ENCODE peak calls at places on chromosomes 12 and 14, in five cellular contexts. Q is HCT116, O is suprapubic skin, J is esophagus squamous epithelium, L is stomach. X is an unnamed sample.

GRCh38 chr14:64683264-64683663 is 21.0 kb upstream of the PLEKHG3 start:
- DNase-seq in L (no peak), Q (no peak), J (no peak), O (no peak), X (no peak)

GRCh38 chr14:99393059-99393655 is 87.5 kb downstream of the SETD3 start:
- DNase-seq in L (peak; percentile 61), Q (peak; percentile 15), O (no peak), J (no peak), X (no peak)

GRCh38 chr14:80264698-80265097 is 53.4 kb upstream of the DIO2 start:
- DNase-seq in O (no peak), Q (no peak), L (no peak), J (no peak), X (no peak)

GRCh38 chr12:97854477-97854876 is 391.9 kb downstream of the RMST start:
- DNase-seq in Q (no peak), J (no peak), L (no peak), O (no peak), X (no peak)

GRCh38 chr12:117172168-117172567 is 18.1 kb downstream of the FBXO21 start:
- DNase-seq in J (no peak), L (no peak), O (no peak), Q (no peak), X (no peak)

GRCh38 chr12:93734784-93735183 is 57.6 kb downstream of the CRADD start:
- DNase-seq in Q (no peak), J (no peak), O (no peak), L (no peak), X (no peak)

GRCh38 chr14:81981311-81981675 is 447.6 kb upstream of the SEL1L start:
- DNase-seq in O (no peak), L (no peak), Q (no peak), J (no peak), X (no peak)

GRCh38 chr14:24367506-24368214 is at the start of gene NFATC4:
- DNase-seq in L (peak; percentile 70), Q (peak; percentile 81), O (peak; percentile 86), J (no peak), X (peak; percentile 62)

GRCh38 chr14:103115845-103116572 is 7.3 kb upstream of the TNFAIP2 start:
- DNase-seq in L (no peak), O (no peak), J (no peak), Q (no peak), X (no peak)

GRCh38 chr14:35122696-35123387 is 490 bp downstream of the PRORP start:
- DNase-seq in Q (no peak), O (no peak), L (no peak), J (no peak), X (peak; percentile 53)

DNA sequence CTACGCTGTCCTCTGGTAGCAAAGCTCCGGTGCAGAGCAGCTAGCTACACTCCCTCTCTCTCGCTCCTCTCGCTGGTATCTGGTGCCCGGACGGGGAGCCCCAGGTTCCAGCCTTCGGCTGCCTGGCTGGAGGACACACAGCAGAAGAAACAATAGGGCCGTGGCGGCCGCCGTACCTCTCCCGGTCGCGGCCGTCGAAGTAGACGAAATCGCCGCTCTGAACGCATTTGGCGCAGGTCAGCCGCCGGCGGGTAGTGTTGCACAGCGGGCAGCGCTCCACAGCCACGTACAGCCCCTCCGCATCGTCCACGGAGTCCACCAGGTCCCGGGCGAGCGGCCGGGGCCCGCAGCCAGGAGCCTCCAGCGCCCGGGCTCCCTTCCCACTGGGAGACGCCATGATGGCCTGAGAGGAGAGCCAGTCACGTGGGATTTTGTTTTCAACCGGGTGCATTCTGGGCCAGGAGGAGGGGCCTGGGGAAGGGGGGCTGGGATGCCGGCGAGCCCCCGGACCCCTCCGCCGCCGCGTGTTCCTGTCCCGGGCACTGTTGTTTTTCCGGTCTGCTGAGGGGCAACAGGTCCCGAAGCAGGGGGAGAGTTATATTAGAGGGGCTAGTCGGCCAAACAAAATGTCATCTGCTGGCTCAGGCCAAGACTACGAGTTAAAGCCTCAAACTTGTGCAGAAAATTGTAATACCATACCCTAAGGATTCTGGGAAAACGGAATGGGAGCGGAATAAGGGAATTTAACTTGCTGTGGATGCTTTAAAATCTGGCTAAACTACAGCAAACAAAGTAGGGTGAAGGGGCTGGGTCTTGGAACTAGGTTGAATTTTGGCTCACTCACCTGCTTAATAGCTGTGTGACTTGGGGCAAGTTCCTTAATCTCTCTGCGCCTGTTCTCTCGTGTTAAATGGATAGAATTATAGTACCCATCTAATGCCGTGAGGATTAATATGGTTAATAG is at the start of gene ATG14:
- DNase-seq in J (peak; percentile 39), L (peak; percentile 82), O (peak; percentile 92), Q (peak; percentile 57), X (peak; percentile 84)
- TF ChIP-seq POLR2A in J (no peak), L (no peak), O (no peak), Q (no peak), X (peak; percentile 53)

GRCh38 chr12:105332925-105333324 is 2.4 kb downstream of the C12orf75 start:
- DNase-seq in O (no peak), L (no peak), Q (no peak), J (no peak), X (no peak)

GRCh38 chr12:105331805-105332251 is 1.3 kb downstream of the C12orf75 start:
- DNase-seq in J (no peak), O (no peak), L (peak; percentile 30), Q (no peak), X (no peak)

GRCh38 chr12:105329926-105330282 is 587 bp upstream of the C12orf75 start:
- DNase-seq in J (no peak), O (no peak), Q (no peak), L (no peak), X (no peak)

GRCh38 chr12:105330283-105330937 is at the start of gene C12orf75:
- DNase-seq in Q (peak; percentile 54), J (peak; percentile 15), O (peak; percentile 86), L (peak; percentile 83), X (peak; percentile 33)

DNA sequence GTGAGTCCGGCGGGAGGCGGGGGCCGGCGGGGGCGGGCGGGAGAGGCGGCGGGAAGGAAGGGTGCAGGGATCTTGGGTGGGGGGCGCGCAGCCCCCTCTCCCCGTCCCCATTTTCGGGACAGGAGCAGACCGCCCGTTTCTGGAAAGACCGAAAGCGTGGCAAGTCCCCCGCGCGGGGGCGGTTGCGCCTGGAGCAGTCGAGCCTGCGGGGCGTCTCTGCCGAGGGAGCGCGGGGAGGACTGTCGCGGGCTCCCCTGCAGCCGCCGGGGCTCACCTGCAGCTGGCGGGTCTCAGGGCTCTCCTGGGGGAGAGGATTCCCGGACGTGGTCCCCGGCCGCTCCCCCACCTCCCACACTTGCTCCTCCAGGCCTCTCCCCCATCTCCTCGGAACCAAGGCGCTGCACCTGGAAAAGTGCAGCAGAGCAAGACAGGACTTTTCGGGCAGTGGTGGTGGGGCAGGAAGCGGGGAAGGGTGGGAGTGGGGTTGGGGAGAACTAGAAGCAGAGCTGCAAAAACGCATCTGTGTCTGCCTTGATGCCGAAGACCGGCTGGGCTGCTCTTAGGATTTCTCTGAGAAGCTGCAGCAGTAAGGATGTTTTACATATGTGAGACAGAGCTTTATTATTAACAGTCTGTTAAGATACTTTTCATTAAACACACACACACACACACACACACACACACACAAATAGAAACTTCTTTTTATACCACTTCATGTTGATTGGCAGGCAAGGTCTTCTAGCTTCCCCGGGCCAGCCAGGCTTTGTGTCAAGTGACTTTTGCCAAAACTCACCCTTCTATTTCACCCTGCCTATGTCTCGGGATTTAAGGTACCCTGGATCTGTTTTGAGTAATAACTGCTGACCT is 680 bp downstream of the C12orf75 start:
- DNase-seq in Q (no peak), L (peak; percentile 33), O (peak; percentile 66), J (no peak), X (no peak)
- TF ChIP-seq CTCF in Q (no peak), L (no peak), O (no peak), J (no peak), X (no peak)

GRCh38 chr12:121011820-121012219 is 4.5 kb downstream of the C12orf43 start:
- DNase-seq in Q (no peak), O (no peak), J (no peak), L (no peak), X (no peak)

GRCh38 chr12:121017966-121018491 is 1.7 kb upstream of the C12orf43 start:
- DNase-seq in J (no peak), O (no peak), L (no peak), Q (no peak), X (no peak)

GRCh38 chr12:121018860-121019259 is 2.6 kb upstream of the C12orf43 start:
- DNase-seq in L (no peak), Q (no peak), O (no peak), J (no peak), X (no peak)

GRCh38 chr12:121013715-121014114 is 2.6 kb downstream of the C12orf43 start:
- DNase-seq in Q (no peak), L (no peak), O (no peak), J (no peak), X (no peak)

DNA sequence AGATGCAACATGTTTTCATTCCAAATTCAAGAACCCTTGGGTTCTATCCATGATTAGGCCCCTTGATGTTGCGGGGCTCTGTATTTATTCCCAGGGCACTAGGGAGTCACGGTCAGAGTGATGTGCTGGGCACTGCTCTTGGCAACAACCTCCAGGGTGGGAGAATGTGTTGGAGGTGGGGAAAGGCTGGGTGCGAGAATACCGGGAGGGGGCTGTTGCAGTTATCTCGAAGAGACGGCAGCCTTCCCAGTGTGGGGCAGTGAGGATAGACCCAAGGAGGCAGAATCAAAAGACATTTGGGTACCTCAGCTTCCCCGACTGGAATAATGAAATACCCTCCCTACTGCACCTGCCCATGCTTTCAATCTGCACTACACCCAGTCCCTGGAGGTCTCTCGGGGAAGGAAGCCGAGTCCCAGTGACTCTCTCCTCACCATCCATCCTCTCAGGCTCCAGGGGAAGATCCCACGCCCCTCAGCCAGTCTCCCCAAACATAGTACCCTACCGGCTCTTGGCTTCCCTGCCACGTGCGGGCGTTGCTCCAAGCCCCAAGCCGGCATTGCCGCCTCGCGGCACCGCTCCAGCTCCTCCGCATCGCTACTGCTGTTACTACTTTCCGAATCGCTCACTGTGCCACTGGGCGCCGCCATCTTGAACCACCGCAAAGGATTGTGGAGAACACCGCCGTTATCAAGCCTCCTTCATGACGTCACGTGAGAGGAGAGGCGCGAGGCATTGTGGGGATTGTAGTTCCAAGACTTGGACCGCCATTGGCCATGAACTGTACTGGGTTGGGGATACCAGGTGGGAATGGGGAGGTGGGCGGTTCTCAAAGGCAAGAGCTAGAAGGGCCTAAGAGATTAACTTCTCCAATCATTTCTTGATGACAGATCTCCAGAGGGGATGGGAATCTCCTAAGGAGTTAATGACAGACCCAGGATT is at the start of gene C12orf43:
- DNase-seq in L (peak; percentile 92), J (peak; percentile 66), O (peak; percentile 95), Q (peak; percentile 84), X (peak; percentile 89)
- TF ChIP-seq POLR2A in L (no peak), J (no peak), O (no peak), Q (peak; percentile 49), X (peak; percentile 20)

DNA sequence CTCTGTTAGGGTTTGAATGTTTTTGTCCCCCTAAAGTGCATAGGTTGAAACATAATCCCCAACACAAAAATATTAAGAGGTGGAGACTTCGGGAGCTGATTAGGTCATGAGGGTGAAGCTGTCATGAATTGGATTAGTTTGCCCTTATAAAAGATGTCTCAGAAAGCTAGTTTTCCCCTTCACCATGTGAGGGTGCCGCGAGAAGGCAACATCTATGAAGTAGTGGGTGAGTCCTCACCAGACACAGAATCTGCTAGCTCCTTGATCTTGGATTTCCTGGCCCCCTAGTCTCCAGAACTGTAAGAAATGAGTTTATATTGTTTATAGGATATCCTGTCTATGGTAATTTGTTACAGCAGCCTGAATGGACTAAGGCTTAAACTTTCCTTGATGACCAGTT is 301.5 kb upstream of the ATP2B1 start:
- DNase-seq in O (no peak), L (no peak), J (no peak), Q (no peak), X (no peak)
- TF ChIP-seq CTCF in O (no peak), L (no peak), J (no peak), Q (no peak), X (no peak)

GRCh38 chr12:4278582-4278939 is 5.0 kb downstream of the CCND2 start:
- DNase-seq in L (no peak), J (no peak), Q (no peak), O (no peak), X (no peak)
- TF ChIP-seq POLR2A in L (no peak), J (no peak), Q (no peak), O (no peak), X (no peak)

X was measured in breast epithelium.